ENCODE peak calls at places on chromosome 6, in seven cellular contexts. One of them, this sample, is unnamed.

GRCh38 chr6:44428682-44429081 is 41.2 kb downstream of the CDC5L start:
- DNase-seq in mammary epithelial cell: no peak
- DNase-seq in foreskin fibroblast: peak
- DNase-seq in transverse colon: no peak
- DNase-seq in neuronal stem cell: no peak
- DNase-seq in fibroblast of lung: no peak
- DNase-seq in CD8-positive, alpha-beta memory T cell: no peak
- DNase-seq in this sample: no peak

GRCh38 chr6:147559016-147559415 is 50.5 kb downstream of the SAMD5 start:
- DNase-seq in mammary epithelial cell: no peak
- DNase-seq in foreskin fibroblast: peak
- DNase-seq in transverse colon: peak
- DNase-seq in neuronal stem cell: no peak
- DNase-seq in fibroblast of lung: no peak
- DNase-seq in CD8-positive, alpha-beta memory T cell: no peak
- DNase-seq in this sample: no peak

GRCh38 chr6:80003841-80004198 is 629 bp upstream of the TTK start:
- DNase-seq in mammary epithelial cell: no peak
- DNase-seq in foreskin fibroblast: no peak
- DNase-seq in transverse colon: peak
- DNase-seq in neuronal stem cell: no peak
- DNase-seq in fibroblast of lung: peak
- DNase-seq in CD8-positive, alpha-beta memory T cell: peak
- DNase-seq in this sample: no peak

GRCh38 chr6:109055771-109056235 is 38.8 kb downstream of the SESN1 start:
- DNase-seq in mammary epithelial cell: peak
- DNase-seq in foreskin fibroblast: peak
- DNase-seq in transverse colon: no peak
- DNase-seq in neuronal stem cell: no peak
- DNase-seq in fibroblast of lung: peak
- DNase-seq in CD8-positive, alpha-beta memory T cell: no peak
- DNase-seq in this sample: no peak

GRCh38 chr6:116220172-116220571 is 33.7 kb downstream of the TSPYL4 start:
- DNase-seq in mammary epithelial cell: no peak
- DNase-seq in foreskin fibroblast: peak
- DNase-seq in transverse colon: no peak
- DNase-seq in neuronal stem cell: no peak
- DNase-seq in fibroblast of lung: no peak
- DNase-seq in CD8-positive, alpha-beta memory T cell: no peak
- DNase-seq in this sample: no peak

GRCh38 chr6:133973109-133973971 is 20.3 kb downstream of the TBPL1 start:
- DNase-seq in mammary epithelial cell: peak
- DNase-seq in foreskin fibroblast: peak
- DNase-seq in transverse colon: no peak
- DNase-seq in neuronal stem cell: peak
- DNase-seq in fibroblast of lung: peak
- DNase-seq in CD8-positive, alpha-beta memory T cell: no peak
- DNase-seq in this sample: no peak

GRCh38 chr6:25218346-25218745 is 60.8 kb upstream of the CARMIL1 start:
- DNase-seq in mammary epithelial cell: no peak
- DNase-seq in foreskin fibroblast: no peak
- DNase-seq in transverse colon: no peak
- DNase-seq in neuronal stem cell: no peak
- DNase-seq in fibroblast of lung: no peak
- DNase-seq in CD8-positive, alpha-beta memory T cell: no peak
- DNase-seq in this sample: no peak

GRCh38 chr6:101326411-101326810 is 67.1 kb upstream of the GRIK2 start:
- DNase-seq in mammary epithelial cell: no peak
- DNase-seq in foreskin fibroblast: no peak
- DNase-seq in transverse colon: no peak
- DNase-seq in neuronal stem cell: no peak
- DNase-seq in fibroblast of lung: no peak
- DNase-seq in CD8-positive, alpha-beta memory T cell: no peak
- DNase-seq in this sample: no peak

GRCh38 chr6:131923356-131923755 is 27.8 kb downstream of the CCN2 start:
- DNase-seq in mammary epithelial cell: peak
- DNase-seq in foreskin fibroblast: peak
- DNase-seq in transverse colon: peak
- DNase-seq in neuronal stem cell: peak
- DNase-seq in fibroblast of lung: peak
- DNase-seq in CD8-positive, alpha-beta memory T cell: no peak
- DNase-seq in this sample: no peak

GRCh38 chr6:131641554-131641953 is 4.5 kb downstream of the ENPP3 start:
- DNase-seq in mammary epithelial cell: no peak
- DNase-seq in foreskin fibroblast: no peak
- DNase-seq in transverse colon: no peak
- DNase-seq in neuronal stem cell: no peak
- DNase-seq in fibroblast of lung: no peak
- DNase-seq in CD8-positive, alpha-beta memory T cell: no peak
- DNase-seq in this sample: no peak

GRCh38 chr6:22392711-22393110 is 95.9 kb upstream of the PRL start:
- DNase-seq in mammary epithelial cell: no peak
- DNase-seq in foreskin fibroblast: no peak
- DNase-seq in transverse colon: no peak
- DNase-seq in neuronal stem cell: no peak
- DNase-seq in fibroblast of lung: peak
- DNase-seq in CD8-positive, alpha-beta memory T cell: no peak
- DNase-seq in this sample: no peak

GRCh38 chr6:132133734-132134490 is 182.7 kb upstream of the CCN2 start:
- DNase-seq in mammary epithelial cell: no peak
- DNase-seq in foreskin fibroblast: peak
- DNase-seq in transverse colon: peak
- DNase-seq in neuronal stem cell: no peak
- DNase-seq in fibroblast of lung: no peak
- DNase-seq in CD8-positive, alpha-beta memory T cell: no peak
- DNase-seq in this sample: no peak

GRCh38 chr6:31712296-31712695 is 2.9 kb upstream of the LY6G6D start:
- DNase-seq in mammary epithelial cell: no peak
- DNase-seq in foreskin fibroblast: peak
- DNase-seq in transverse colon: peak
- DNase-seq in neuronal stem cell: no peak
- DNase-seq in fibroblast of lung: no peak
- DNase-seq in CD8-positive, alpha-beta memory T cell: no peak
- DNase-seq in this sample: no peak

GRCh38 chr6:7121704-7122241 is 14.0 kb downstream of the RREB1 start:
- DNase-seq in mammary epithelial cell: no peak
- DNase-seq in foreskin fibroblast: no peak
- DNase-seq in transverse colon: no peak
- DNase-seq in neuronal stem cell: no peak
- DNase-seq in fibroblast of lung: no peak
- DNase-seq in CD8-positive, alpha-beta memory T cell: no peak
- DNase-seq in this sample: no peak

GRCh38 chr6:36679043-36679821 is 718 bp downstream of the CDKN1A start:
- DNase-seq in mammary epithelial cell: peak
- DNase-seq in foreskin fibroblast: peak
- DNase-seq in transverse colon: peak
- DNase-seq in neuronal stem cell: peak
- DNase-seq in fibroblast of lung: peak
- DNase-seq in CD8-positive, alpha-beta memory T cell: no peak
- DNase-seq in this sample: no peak

GRCh38 chr6:30206799-30207618 is 6.2 kb downstream of the TRIM26 start:
- DNase-seq in mammary epithelial cell: peak
- DNase-seq in foreskin fibroblast: peak
- DNase-seq in transverse colon: peak
- DNase-seq in neuronal stem cell: no peak
- DNase-seq in fibroblast of lung: peak
- DNase-seq in CD8-positive, alpha-beta memory T cell: no peak
- DNase-seq in this sample: no peak

GRCh38 chr6:31834704-31835375 is 7.3 kb downstream of the HSPA1B start:
- DNase-seq in mammary epithelial cell: no peak
- DNase-seq in foreskin fibroblast: no peak
- DNase-seq in transverse colon: peak
- DNase-seq in neuronal stem cell: peak
- DNase-seq in fibroblast of lung: no peak
- DNase-seq in CD8-positive, alpha-beta memory T cell: peak
- DNase-seq in this sample: no peak

GRCh38 chr6:34656378-34657036 is 40.1 kb downstream of the ILRUN start:
- DNase-seq in mammary epithelial cell: peak
- DNase-seq in foreskin fibroblast: peak
- DNase-seq in transverse colon: peak
- DNase-seq in neuronal stem cell: no peak
- DNase-seq in fibroblast of lung: peak
- DNase-seq in CD8-positive, alpha-beta memory T cell: no peak
- DNase-seq in this sample: no peak

GRCh38 chr6:98833101-98834059 is 994 bp upstream of the POU3F2 start:
- DNase-seq in mammary epithelial cell: no peak
- DNase-seq in foreskin fibroblast: peak
- DNase-seq in transverse colon: no peak
- DNase-seq in neuronal stem cell: peak
- DNase-seq in fibroblast of lung: peak
- DNase-seq in CD8-positive, alpha-beta memory T cell: no peak
- DNase-seq in this sample: no peak

GRCh38 chr6:13669476-13669875 is 42.2 kb downstream of the RANBP9 start:
- DNase-seq in mammary epithelial cell: no peak
- DNase-seq in foreskin fibroblast: no peak
- DNase-seq in transverse colon: no peak
- DNase-seq in neuronal stem cell: no peak
- DNase-seq in fibroblast of lung: no peak
- DNase-seq in CD8-positive, alpha-beta memory T cell: no peak
- DNase-seq in this sample: no peak

GRCh38 chr6:114287461-114287860 is 55.4 kb downstream of the HS3ST5 start:
- DNase-seq in mammary epithelial cell: no peak
- DNase-seq in foreskin fibroblast: no peak
- DNase-seq in transverse colon: no peak
- DNase-seq in neuronal stem cell: no peak
- DNase-seq in fibroblast of lung: no peak
- DNase-seq in CD8-positive, alpha-beta memory T cell: no peak
- DNase-seq in this sample: no peak
- H3K4me3 ChIP-seq in mammary epithelial cell: no peak
- H3K4me3 ChIP-seq in foreskin fibroblast: no peak
- H3K4me3 ChIP-seq in transverse colon: no peak
- H3K4me3 ChIP-seq in neuronal stem cell: no peak
- H3K4me3 ChIP-seq in fibroblast of lung: no peak
- H3K4me3 ChIP-seq in CD8-positive, alpha-beta memory T cell: no peak
- H3K4me3 ChIP-seq in this sample: no peak

DNA sequence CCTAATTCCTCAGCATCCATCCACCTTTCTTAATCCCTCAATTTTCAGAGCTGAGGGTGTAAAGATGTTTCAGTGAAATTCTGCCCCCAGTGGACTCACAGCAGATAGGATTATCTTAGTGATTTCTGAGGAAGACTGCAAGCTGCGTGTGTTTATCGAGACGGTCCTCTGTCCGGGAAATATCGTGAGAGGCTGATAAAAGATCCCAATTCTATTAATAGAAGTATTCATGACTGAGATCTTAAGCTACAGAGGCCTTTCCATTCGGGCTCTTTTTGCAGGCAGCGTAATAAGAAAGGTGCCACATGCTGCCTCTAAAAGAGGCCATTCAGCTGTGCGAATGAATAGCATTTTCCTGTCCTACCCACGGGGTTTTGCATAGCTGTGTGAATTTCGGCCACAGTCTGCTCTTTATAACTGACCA is 209.0 kb downstream of the ARHGAP18 start:
- DNase-seq in mammary epithelial cell: no peak
- DNase-seq in foreskin fibroblast: peak
- DNase-seq in transverse colon: no peak
- DNase-seq in neuronal stem cell: no peak
- DNase-seq in fibroblast of lung: no peak
- DNase-seq in CD8-positive, alpha-beta memory T cell: no peak
- DNase-seq in this sample: no peak
- H3K4me3 ChIP-seq in mammary epithelial cell: no peak
- H3K4me3 ChIP-seq in foreskin fibroblast: no peak
- H3K4me3 ChIP-seq in transverse colon: no peak
- H3K4me3 ChIP-seq in neuronal stem cell: no peak
- H3K4me3 ChIP-seq in fibroblast of lung: no peak
- H3K4me3 ChIP-seq in CD8-positive, alpha-beta memory T cell: no peak
- H3K4me3 ChIP-seq in this sample: no peak

DNA sequence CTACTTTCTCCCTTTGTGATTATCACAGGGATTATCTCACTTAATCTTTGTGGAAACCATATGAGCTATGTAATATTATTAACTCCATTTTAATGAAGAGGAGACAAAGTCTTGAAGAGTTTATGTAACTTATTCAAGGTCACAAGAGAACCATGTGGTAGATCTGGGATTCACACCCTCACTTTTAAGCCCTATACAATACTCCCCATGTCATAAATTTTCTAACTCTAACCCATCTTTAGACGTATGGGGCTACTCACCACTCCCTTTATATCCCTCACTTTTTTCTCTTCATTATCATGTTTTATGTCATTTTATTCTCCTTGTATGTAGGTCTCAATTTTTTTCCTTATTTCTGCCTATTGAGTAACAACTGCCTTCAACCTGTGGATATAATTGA is 126.4 kb upstream of the AHI1 start:
- DNase-seq in mammary epithelial cell: no peak
- DNase-seq in foreskin fibroblast: no peak
- DNase-seq in transverse colon: no peak
- DNase-seq in neuronal stem cell: no peak
- DNase-seq in fibroblast of lung: no peak
- DNase-seq in CD8-positive, alpha-beta memory T cell: no peak
- DNase-seq in this sample: no peak
- H3K4me3 ChIP-seq in mammary epithelial cell: no peak
- H3K4me3 ChIP-seq in foreskin fibroblast: no peak
- H3K4me3 ChIP-seq in transverse colon: no peak
- H3K4me3 ChIP-seq in neuronal stem cell: no peak
- H3K4me3 ChIP-seq in fibroblast of lung: no peak
- H3K4me3 ChIP-seq in CD8-positive, alpha-beta memory T cell: no peak
- H3K4me3 ChIP-seq in this sample: no peak

GRCh38 chr6:150684161-150684560 is 84.5 kb downstream of the PLEKHG1 start:
- DNase-seq in mammary epithelial cell: no peak
- DNase-seq in foreskin fibroblast: no peak
- DNase-seq in transverse colon: no peak
- DNase-seq in neuronal stem cell: no peak
- DNase-seq in fibroblast of lung: no peak
- DNase-seq in CD8-positive, alpha-beta memory T cell: no peak
- DNase-seq in this sample: no peak

GRCh38 chr6:150685860-150686259 is 86.2 kb downstream of the PLEKHG1 start:
- DNase-seq in mammary epithelial cell: peak
- DNase-seq in foreskin fibroblast: peak
- DNase-seq in transverse colon: peak
- DNase-seq in neuronal stem cell: no peak
- DNase-seq in fibroblast of lung: peak
- DNase-seq in CD8-positive, alpha-beta memory T cell: peak
- DNase-seq in this sample: no peak

GRCh38 chr6:150684715-150685459 is 85.2 kb downstream of the PLEKHG1 start:
- DNase-seq in mammary epithelial cell: no peak
- DNase-seq in foreskin fibroblast: no peak
- DNase-seq in transverse colon: peak
- DNase-seq in neuronal stem cell: no peak
- DNase-seq in fibroblast of lung: no peak
- DNase-seq in CD8-positive, alpha-beta memory T cell: no peak
- DNase-seq in this sample: no peak

GRCh38 chr6:150681992-150682391 is 82.3 kb downstream of the PLEKHG1 start:
- DNase-seq in mammary epithelial cell: peak
- DNase-seq in foreskin fibroblast: no peak
- DNase-seq in transverse colon: no peak
- DNase-seq in neuronal stem cell: no peak
- DNase-seq in fibroblast of lung: no peak
- DNase-seq in CD8-positive, alpha-beta memory T cell: no peak
- DNase-seq in this sample: no peak

DNA sequence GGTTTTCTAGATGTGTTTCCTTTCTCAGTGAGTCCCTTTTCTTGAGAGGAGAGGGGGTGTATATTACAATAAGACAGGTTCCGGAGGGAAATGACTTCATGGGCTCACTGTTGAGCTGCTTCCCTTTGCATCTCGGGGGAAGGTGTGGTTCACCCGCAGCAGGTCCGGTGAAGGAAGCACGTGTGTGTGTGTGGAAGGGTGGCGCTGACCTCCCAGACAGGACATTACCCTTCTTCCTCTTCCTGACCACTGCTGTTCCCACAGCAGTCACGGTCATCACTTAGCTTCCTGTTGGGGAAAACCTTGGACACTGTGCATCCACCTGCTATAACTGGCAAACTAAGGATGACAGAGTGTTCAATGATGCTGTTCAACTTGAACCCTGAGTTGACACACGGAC is 83.6 kb downstream of the PLEKHG1 start:
- DNase-seq in mammary epithelial cell: no peak
- DNase-seq in foreskin fibroblast: no peak
- DNase-seq in transverse colon: no peak
- DNase-seq in neuronal stem cell: no peak
- DNase-seq in fibroblast of lung: no peak
- DNase-seq in CD8-positive, alpha-beta memory T cell: no peak
- DNase-seq in this sample: no peak
- H3K4me3 ChIP-seq in mammary epithelial cell: no peak
- H3K4me3 ChIP-seq in foreskin fibroblast: no peak
- H3K4me3 ChIP-seq in transverse colon: no peak
- H3K4me3 ChIP-seq in neuronal stem cell: no peak
- H3K4me3 ChIP-seq in fibroblast of lung: no peak
- H3K4me3 ChIP-seq in CD8-positive, alpha-beta memory T cell: no peak
- H3K4me3 ChIP-seq in this sample: no peak

This sample was measured in BJ.